ENCODE peak calls at places on chromosomes 13 and 19, in nine cellular contexts. A, S, P, U, E, K, D, O and X are unnamed samples.
A peak's percentile ranks its signal among the peaks of the same experiment; 100 is the strongest.

GRCh38 chr19:5949792-5950305 is 28.1 kb downstream of the RANBP3 start:
- DNase-seq in K (no peak), S (no peak), P (no peak), E (no peak), D (no peak), O (no peak), A (no peak), U (no peak), X (no peak)

GRCh38 chr19:48900477-48901452 is 653 bp downstream of the NUCB1 start:
- DNase-seq in U (peak; percentile 61), O (no peak), A (no peak), P (peak; percentile 50), E (peak; percentile 48), K (no peak), S (peak; percentile 46), D (no peak), X (no peak)

GRCh38 chr19:7888145-7888825 is at the start of gene LRRC8E:
- DNase-seq in E (peak; percentile 72), O (no peak), A (no peak), K (peak; percentile 76), D (no peak), P (peak; percentile 52), U (no peak), S (peak; percentile 81), X (peak; percentile 18)

GRCh38 chr13:50531917-50532899 is 311.3 kb downstream of the DLEU7 start:
- DNase-seq in K (no peak), E (peak; percentile 42), U (peak; percentile 5), A (no peak), O (no peak), P (no peak), S (peak; percentile 46), D (no peak), X (no peak)

GRCh38 chr13:98353750-98354149 is 176.7 kb upstream of the RNF113B start:
- DNase-seq in S (peak; percentile 42), D (no peak), K (no peak), A (no peak), O (no peak), U (no peak), P (no peak), E (no peak), X (no peak)

GRCh38 chr13:20142927-20143480 is 17.8 kb downstream of the GJA3 start:
- DNase-seq in S (no peak), D (no peak), E (no peak), O (no peak), K (no peak), A (no peak), U (no peak), P (no peak), X (no peak)

GRCh38 chr13:101452519-101453485 is at the start of gene ITGBL1:
- DNase-seq in A (no peak), E (peak; percentile 54), P (no peak), D (no peak), O (no peak), S (peak; percentile 29), U (no peak), K (no peak), X (no peak)

GRCh38 chr19:21566073-21566472 is 60.7 kb downstream of the ZNF429 start:
- DNase-seq in A (no peak), E (peak; percentile 36), S (peak; percentile 3), O (no peak), D (no peak), P (no peak), U (no peak), K (no peak), X (no peak)